ENCODE peak calls at places on chromosomes 7 and 10, in eight cellular contexts. K is transverse colon, D is heart left ventricle, R is tibial nerve, H is ovary, P is uterus, G is esophagus squamous epithelium, T is stomach. N is an unnamed sample.

GRCh38 chr7:70417061-70417655 is 714.8 kb upstream of the GALNT17 start:
- DNase-seq in G (no peak), H (no peak), D (no peak), P (no peak), R (no peak), K (no peak), T (no peak), N (no peak)

GRCh38 chr7:82275342-82275741 is 168.2 kb downstream of the CACNA2D1 start:
- DNase-seq in P (no peak), T (no peak), D (no peak), R (no peak), G (no peak), H (no peak), K (no peak), N (no peak)

GRCh38 chr10:85100495-85100894 is 772.1 kb downstream of the CCSER2 start:
- DNase-seq in H (no peak), P (no peak), K (no peak), T (no peak), D (no peak), R (no peak), G (no peak), N (no peak)

GRCh38 chr10:71812016-71812912 is 38.8 kb downstream of the PSAP start:
- DNase-seq in G (no peak), T (peak; percentile 78), D (peak; percentile 79), R (peak; percentile 38), K (peak; percentile 78), P (peak; percentile 66), H (peak; percentile 76), N (peak; percentile 65)

GRCh38 chr7:22821702-22822485 is 755 bp downstream of the TOMM7 start:
- DNase-seq in G (no peak), H (no peak), P (no peak), T (no peak), R (no peak), K (no peak), D (no peak), N (no peak)

GRCh38 chr7:49324707-49325106 is 400.4 kb downstream of the CDC14C start:
- DNase-seq in P (no peak), K (no peak), D (no peak), T (no peak), R (no peak), G (no peak), H (no peak), N (no peak)

GRCh38 chr7:81195033-81195432 is 276.2 kb upstream of the SEMA3C start:
- DNase-seq in T (no peak), D (no peak), K (no peak), H (no peak), G (no peak), R (no peak), P (no peak), N (no peak)

GRCh38 chr7:30310674-30311362 is 26.4 kb downstream of the ZNRF2 start:
- DNase-seq in H (no peak), P (no peak), R (no peak), G (no peak), D (no peak), K (no peak), T (no peak), N (no peak)

GRCh38 chr10:74824184-74825032 is 2.0 kb upstream of the KAT6B start:
- DNase-seq in T (no peak), K (peak; percentile 28), H (peak; percentile 35), D (peak; percentile 29), G (no peak), R (no peak), P (peak; percentile 24), N (peak; percentile 32)

GRCh38 chr7:93799750-93800357 is 90.7 kb downstream of the TFPI2 start:
- DNase-seq in K (no peak), P (no peak), R (no peak), D (no peak), H (no peak), T (no peak), G (no peak), N (no peak)

GRCh38 chr7:72441791-72442190 is 29.7 kb upstream of the CALN1 start:
- DNase-seq in P (no peak), R (no peak), K (no peak), D (no peak), T (no peak), G (no peak), H (no peak), N (no peak)

GRCh38 chr7:157602581-157602980 is 265.8 kb downstream of the DNAJB6 start:
- DNase-seq in P (no peak), G (no peak), D (no peak), R (no peak), T (no peak), K (no peak), H (no peak), N (no peak)

GRCh38 chr10:124733566-124734245 is 10.5 kb downstream of the FAM53B start:
- DNase-seq in P (no peak), K (no peak), D (peak; percentile 63), G (no peak), H (no peak), T (no peak), R (no peak), N (no peak)

GRCh38 chr10:124730790-124731189 is 13.4 kb downstream of the FAM53B start:
- DNase-seq in K (no peak), T (no peak), G (no peak), D (no peak), R (no peak), H (no peak), P (no peak), N (no peak)

GRCh38 chr10:124728830-124729661 is 15.1 kb downstream of the FAM53B start:
- DNase-seq in D (no peak), H (no peak), K (peak; percentile 13), P (peak; percentile 8), R (no peak), G (no peak), T (no peak), N (no peak)

GRCh38 chr10:124732931-124733536 is 11.1 kb downstream of the FAM53B start:
- DNase-seq in R (no peak), K (peak; percentile 59), D (peak; percentile 78), G (no peak), P (peak; percentile 70), H (peak; percentile 53), T (no peak), N (no peak)

DNA sequence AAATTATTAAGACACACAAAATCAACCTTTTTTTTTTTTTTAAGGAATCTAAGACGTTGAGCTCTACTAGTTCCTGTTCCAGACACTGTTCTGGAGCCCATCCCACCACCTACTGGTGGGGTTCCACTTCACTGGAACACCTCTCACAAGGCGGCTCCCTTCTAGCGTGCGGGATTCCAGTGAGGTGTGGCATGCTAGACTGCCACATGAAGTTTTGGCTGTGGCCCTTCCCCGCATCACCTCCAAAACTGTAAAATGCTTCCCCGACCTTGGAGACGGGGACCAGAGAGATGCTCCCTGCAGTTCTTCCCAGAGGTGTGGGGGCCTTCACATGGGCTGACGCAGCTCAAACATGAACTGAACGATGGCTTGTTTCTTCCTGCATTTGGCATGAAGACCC is 12.6 kb downstream of the FAM53B start:
- DNase-seq in R (no peak), D (no peak), P (no peak), T (no peak), H (no peak), K (no peak), G (no peak), N (no peak)
- H3K4me1 ChIP-seq in R (peaks cover 94% of the 10 kb centered on the region), D (peaks cover 98% of the 10 kb centered on the region), P (peaks cover 13% of the 10 kb centered on the region), T (peaks cover 59% of the 10 kb centered on the region), H (peaks cover 66% of the 10 kb centered on the region), K (peaks cover 68% of the 10 kb centered on the region), G (peaks cover 45% of the 10 kb centered on the region), N (peaks cover 37% of the 10 kb centered on the region)

DNA sequence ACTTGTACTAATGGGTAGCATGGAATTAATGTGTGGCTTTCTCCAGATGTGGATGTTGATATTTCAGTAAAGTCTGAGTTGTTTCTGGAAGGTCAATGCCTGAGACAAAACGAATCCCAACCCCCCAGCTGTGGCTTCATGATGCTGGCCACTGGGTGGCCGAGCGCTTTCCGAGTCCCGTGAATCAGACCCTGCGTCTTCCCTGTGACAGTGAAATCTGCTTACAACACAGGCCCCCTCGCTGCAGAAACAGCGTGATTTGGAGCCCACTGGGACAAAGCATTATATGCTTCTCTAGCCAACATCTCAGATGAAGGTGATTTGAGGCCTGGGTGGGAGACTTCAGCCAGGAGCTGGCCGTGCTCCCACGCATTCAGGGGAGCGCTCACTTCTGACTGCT is 124.7 kb downstream of the WDR37 start:
- DNase-seq in T (no peak), K (no peak), G (no peak), R (no peak), P (no peak), H (no peak), D (no peak), N (no peak)
- TF ChIP-seq CTCF in T (no peak), K (no peak), G (no peak), R (peak; percentile 35), P (no peak), H (no peak), D (no peak), N (no peak)

DNA sequence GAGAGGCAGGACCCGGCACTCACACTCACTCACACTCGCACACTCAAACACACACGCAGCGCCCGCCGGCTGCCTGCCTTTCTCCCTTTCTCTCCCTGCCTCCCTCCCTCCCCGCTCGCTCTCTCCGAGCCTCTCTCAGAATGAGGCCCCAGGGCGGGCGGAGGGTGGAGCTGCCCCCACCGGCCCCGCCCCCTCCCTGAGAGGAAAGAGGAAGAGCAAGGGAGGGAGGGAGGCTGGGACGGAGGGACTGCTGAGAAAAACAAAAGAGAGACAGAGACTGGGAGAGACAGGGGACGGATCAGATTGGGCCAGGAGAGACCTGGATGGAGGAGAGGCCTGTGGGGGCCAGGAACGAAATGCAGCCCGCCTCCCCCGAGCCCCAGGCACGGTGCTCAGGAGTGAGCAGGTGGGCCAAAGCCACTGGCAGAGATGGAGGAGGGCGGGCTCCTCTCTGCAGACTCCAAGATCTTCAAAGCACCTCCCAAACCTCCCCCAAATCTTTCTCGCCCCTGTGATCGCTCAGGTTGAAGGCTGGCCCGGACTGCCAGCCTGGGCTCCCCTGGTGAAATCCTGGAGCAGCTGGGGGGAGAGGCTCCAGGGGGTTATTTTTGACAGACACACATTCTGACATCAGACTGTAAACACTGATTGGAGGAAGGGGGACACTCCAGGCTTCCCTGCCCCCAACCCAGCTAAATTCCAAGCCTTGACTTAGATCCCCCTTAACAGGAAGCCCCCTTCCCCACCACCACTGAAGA is 5.1 kb downstream of the LDB1 start:
- DNase-seq in P (peak; percentile 87), D (peak; percentile 94), K (peak; percentile 94), T (peak; percentile 92), G (no peak), H (peak; percentile 91), R (peak; percentile 91), N (peak; percentile 91)
- TF ChIP-seq POLR2A in P (peak; percentile 59), D (no peak), K (peak; percentile 68), T (no peak), G (peak; percentile 11), H (peak; percentile 43), R (peak; percentile 69), N (peak; percentile 45)

GRCh38 chr10:103682042-103682441 is 173.3 kb downstream of the SH3PXD2A start:
- DNase-seq in P (peak; percentile 51), T (no peak), D (no peak), H (no peak), R (peak; percentile 51), K (no peak), G (no peak), N (no peak)

GRCh38 chr10:103682631-103683030 is 172.7 kb downstream of the SH3PXD2A start:
- DNase-seq in P (no peak), R (no peak), D (no peak), G (no peak), T (no peak), K (no peak), H (no peak), N (no peak)

GRCh38 chr10:103678104-103678526 is 177.3 kb downstream of the SH3PXD2A start:
- DNase-seq in R (peak; percentile 89), H (peak; percentile 93), P (peak; percentile 93), G (peak; percentile 24), D (peak; percentile 92), K (peak; percentile 87), T (peak; percentile 71), N (peak; percentile 42)

GRCh38 chr10:103679096-103679790 is 176.1 kb downstream of the SH3PXD2A start:
- DNase-seq in P (no peak), K (peak; percentile 50), T (no peak), G (no peak), R (no peak), D (no peak), H (no peak), N (no peak)

GRCh38 chr10:103680869-103681236 is 174.5 kb downstream of the SH3PXD2A start:
- DNase-seq in R (no peak), P (no peak), D (no peak), H (no peak), G (no peak), K (no peak), T (no peak), N (no peak)
- H3K4me1 ChIP-seq in R (peaks cover 46% of the 10 kb centered on the region), P (peaks cover 3% of the 10 kb centered on the region), D (peaks cover 42% of the 10 kb centered on the region), H (peaks cover 18% of the 10 kb centered on the region), G (peaks cover 5% of the 10 kb centered on the region), K (peaks cover 15% of the 10 kb centered on the region), T (peaks cover 5% of the 10 kb centered on the region), N (no peaks in the 10 kb centered on the region)